ENCODE peak calls at places on chromosome X, in seven cellular contexts. J is ascending aorta, F is GM12865, R is glutamatergic neuron, I is H9, B is mammary epithelial cell, C is MCF 10A. V is an unnamed sample.

GRCh38 chrX:103789004-103789403 is 12.4 kb downstream of the PLP1 start:
- DNase-seq in I (no peak), B (no peak), F (no peak), J (no peak), C (no peak), R (no peak), V (no peak)

GRCh38 chrX:56429581-56429980 is 133.8 kb upstream of the UBQLN2 start:
- DNase-seq in B (no peak), J (no peak), R (no peak), F (no peak), I (peak), C (no peak), V (no peak)

GRCh38 chrX:123422875-123423274 is 238.8 kb downstream of the GRIA3 start:
- DNase-seq in F (peak), I (no peak), R (peak), C (peak), B (peak), J (no peak), V (no peak)

GRCh38 chrX:386239-386767 is 404 bp downstream of the PPP2R3B start:
- DNase-seq in I (no peak), J (no peak), B (no peak), F (peak), C (no peak), R (peak), V (no peak)

GRCh38 chrX:19593684-19594083 is 78.4 kb upstream of the MAP3K15 start:
- DNase-seq in J (no peak), B (no peak), R (no peak), F (peak), I (no peak), C (peak), V (no peak)

GRCh38 chrX:6266041-6266440 is 37.4 kb upstream of the NLGN4X start:
- DNase-seq in C (no peak), F (no peak), I (no peak), J (no peak), B (no peak), R (no peak), V (no peak)

GRCh38 chrX:104566921-104567501 is 1.0 kb downstream of the IL1RAPL2 start:
- DNase-seq in C (no peak), F (no peak), I (peak), B (peak), J (no peak), R (no peak), V (no peak)

GRCh38 chrX:71439420-71439819 is 73.3 kb downstream of the TAF1 start:
- DNase-seq in R (no peak), J (no peak), B (no peak), C (no peak), F (no peak), I (no peak), V (no peak)

GRCh38 chrX:13253223-13253622 is 66.6 kb downstream of the ATXN3L start:
- DNase-seq in F (peak), I (no peak), J (no peak), R (no peak), C (no peak), B (no peak), V (no peak)

GRCh38 chrX:36867143-36867542 is 141.0 kb upstream of the FAM47C start:
- DNase-seq in C (peak), B (peak), J (no peak), I (no peak), F (peak), R (no peak), V (no peak)

GRCh38 chrX:31658360-31658759 is 586.5 kb upstream of the FTHL17 start:
- DNase-seq in J (no peak), R (no peak), C (peak), F (peak), B (no peak), I (no peak), V (no peak)

GRCh38 chrX:140949231-140949630 is 53.2 kb upstream of the SPANXB1 start:
- DNase-seq in R (no peak), F (no peak), I (no peak), C (peak), B (no peak), J (no peak), V (no peak)

GRCh38 chrX:16433021-16433420 is 216.9 kb upstream of the S100G start:
- DNase-seq in B (no peak), C (no peak), I (no peak), R (no peak), J (no peak), F (no peak), V (no peak)

GRCh38 chrX:130877892-130878321 is 25.1 kb downstream of the ENOX2 start:
- DNase-seq in F (no peak), B (no peak), C (no peak), R (no peak), J (no peak), I (no peak), V (no peak)

GRCh38 chrX:140477987-140478386 is 26.9 kb downstream of the SOX3 start:
- DNase-seq in J (no peak), C (no peak), B (no peak), R (no peak), F (no peak), I (peak), V (no peak)

GRCh38 chrX:13001961-13002671 is 27.2 kb downstream of the TMSB4X start:
- DNase-seq in B (peak), F (no peak), J (no peak), R (no peak), C (peak), I (no peak), V (peak)

GRCh38 chrX:122579521-122579920 is 604.6 kb upstream of the GRIA3 start:
- DNase-seq in R (no peak), B (peak), I (no peak), F (no peak), J (no peak), C (no peak), V (no peak)

GRCh38 chrX:7132335-7133035 is 15.0 kb upstream of the STS start:
- DNase-seq in F (peak), J (no peak), I (peak), R (peak), B (peak), C (peak), V (no peak)

GRCh38 chrX:103629295-103630170 is 758 bp downstream of the TCEAL1 start:
- DNase-seq in R (peak), I (peak), J (peak), C (peak), B (peak), F (peak), V (no peak)

GRCh38 chrX:19332983-19333382 is 10.7 kb upstream of the PDHA1 start:
- DNase-seq in R (no peak), I (peak), F (no peak), J (no peak), B (no peak), C (no peak), V (no peak)

GRCh38 chrX:74277320-74277719 is 26.7 kb upstream of the ZCCHC13 start:
- DNase-seq in J (no peak), C (no peak), B (no peak), R (no peak), I (no peak), F (no peak), V (no peak)

GRCh38 chrX:68784816-68785215 is 44.0 kb upstream of the EFNB1 start:
- DNase-seq in C (no peak), I (no peak), R (no peak), B (no peak), F (no peak), J (no peak), V (no peak)

GRCh38 chrX:154136627-154137161 is 7.3 kb upstream of the OPN1LW start:
- DNase-seq in C (peak), I (peak), J (peak), B (peak), F (peak), R (peak), V (peak)

GRCh38 chrX:22134681-22135080 is 102.6 kb downstream of the PHEX start:
- DNase-seq in B (peak), I (no peak), J (no peak), R (no peak), F (no peak), C (peak), V (no peak)

GRCh38 chrX:82333575-82333974 is 1131.7 kb downstream of the SH3BGRL start:
- DNase-seq in J (no peak), F (no peak), I (no peak), C (no peak), B (no peak), R (no peak), V (no peak)

GRCh38 chrX:143664302-143664701 is 28.4 kb upstream of the SLITRK4 start:
- DNase-seq in R (no peak), I (no peak), B (no peak), J (no peak), F (peak), C (peak), V (no peak)

GRCh38 chrX:15939737-15940136 is 85.1 kb upstream of the AP1S2 start:
- DNase-seq in I (no peak), R (no peak), B (no peak), J (no peak), F (peak), C (no peak), V (no peak)

GRCh38 chrX:48648299-48648698 is 35.3 kb upstream of the WAS start:
- DNase-seq in C (peak), F (peak), B (no peak), J (peak), I (peak), R (peak), V (no peak)
- TF ChIP-seq CTCF in C (no peak), F (peak), B (peak), J (no peak), I (peak), R (no peak), V (peak)

DNA sequence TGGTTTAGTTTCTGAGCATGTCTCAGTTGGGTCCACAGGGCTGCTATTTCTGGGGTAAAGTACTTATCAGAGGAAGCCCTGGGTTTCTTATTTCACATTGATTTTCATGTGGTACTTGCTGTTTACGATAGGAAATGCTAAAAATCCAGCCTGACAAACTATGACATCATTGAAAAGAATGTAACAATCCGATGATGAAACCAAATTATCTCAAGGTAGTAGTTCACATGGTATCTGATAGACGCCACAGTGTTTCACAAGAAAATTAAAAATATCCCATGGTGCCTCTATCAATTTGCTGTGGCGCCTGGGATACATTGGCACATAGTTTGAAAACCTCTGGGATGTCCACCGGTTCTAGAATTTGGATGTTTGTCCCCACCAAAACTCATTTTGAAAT is 418.9 kb upstream of the RPS6KA3 start:
- DNase-seq in C (no peak), J (no peak), I (no peak), F (no peak), R (no peak), B (no peak), V (no peak)
- TF ChIP-seq CTCF in C (no peak), J (no peak), I (no peak), F (no peak), R (no peak), B (no peak), V (no peak)

GRCh38 chrX:92209936-92210335 is 430.8 kb downstream of the PCDH11X start:
- DNase-seq in F (no peak), R (no peak), B (no peak), J (no peak), C (no peak), I (peak), V (no peak)

GRCh38 chrX:92213781-92214180 is 434.6 kb downstream of the PCDH11X start:
- DNase-seq in C (peak), B (peak), J (no peak), I (no peak), F (no peak), R (no peak), V (no peak)
- TF ChIP-seq CTCF in C (no peak), B (no peak), J (no peak), I (no peak), F (no peak), R (no peak), V (no peak)

GRCh38 chrX:148942754-148943153 is 442.3 kb downstream of the AFF2 start:
- DNase-seq in I (no peak), F (no peak), B (no peak), J (no peak), C (no peak), R (no peak), V (no peak)

GRCh38 chrX:148947399-148948025 is 447.1 kb downstream of the AFF2 start:
- DNase-seq in R (no peak), C (no peak), I (no peak), J (no peak), B (peak), F (no peak), V (no peak)
- TF ChIP-seq CTCF in R (no peak), C (no peak), I (no peak), J (no peak), B (peak), F (no peak), V (no peak)

GRCh38 chrX:41802958-41803357 is 79.0 kb downstream of the GPR82 start:
- DNase-seq in R (no peak), I (peak), B (no peak), J (no peak), F (no peak), C (no peak), V (no peak)
- TF ChIP-seq CTCF in R (no peak), I (peak), B (no peak), J (no peak), F (no peak), C (no peak), V (no peak)

DNA sequence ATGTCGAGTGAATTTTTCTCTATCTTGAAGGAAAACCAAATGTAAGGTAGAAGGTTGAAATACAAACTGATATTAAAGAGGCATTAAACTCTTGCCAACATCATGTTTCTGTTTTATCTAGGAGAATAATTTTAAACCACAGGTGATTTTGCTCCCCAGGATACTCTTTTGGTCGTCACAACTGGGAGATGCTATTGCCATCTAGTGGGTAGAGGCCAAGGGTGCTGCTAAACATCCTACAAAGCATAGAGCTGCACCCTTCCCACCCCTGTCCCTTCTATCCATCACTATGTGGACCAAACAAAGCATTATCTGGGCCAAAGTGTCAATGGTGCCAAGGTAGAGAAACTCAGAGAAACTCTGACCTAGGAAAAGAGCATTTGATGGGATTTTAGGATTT is 154.6 kb upstream of the MAGEB2 start:
- DNase-seq in B (peak), C (peak), I (no peak), R (no peak), F (peak), J (no peak), V (no peak)
- TF ChIP-seq CTCF in B (peak), C (peak), I (peak), R (no peak), F (peak), J (no peak), V (no peak)

DNA sequence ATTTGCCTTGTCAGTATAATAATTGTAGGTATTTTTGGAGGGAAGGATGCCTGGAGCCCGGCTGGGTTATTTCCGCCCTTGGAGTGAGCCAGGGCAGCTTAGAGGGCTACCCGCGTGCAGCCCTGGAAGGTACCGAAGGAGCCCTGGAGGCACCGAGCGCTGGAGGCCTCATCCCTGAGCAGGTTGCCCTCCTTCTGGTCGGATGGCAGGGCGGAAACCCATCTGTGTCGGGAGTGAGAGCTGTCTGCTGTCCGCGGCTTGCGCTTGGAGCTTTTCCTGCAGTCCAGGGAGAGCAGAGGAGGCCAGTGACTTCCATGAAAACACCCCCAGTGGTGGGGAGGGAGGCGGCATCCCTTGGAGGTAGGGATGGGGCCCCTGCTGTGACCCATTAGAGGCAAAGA is 122.1 kb downstream of the TBL1X start:
- DNase-seq in I (peak), J (peak), F (no peak), R (peak), B (no peak), C (no peak), V (no peak)
- TF ChIP-seq CTCF in I (no peak), J (no peak), F (no peak), R (no peak), B (no peak), C (no peak), V (no peak)

GRCh38 chrX:40524423-40524822 is 56.3 kb upstream of the ATP6AP2 start:
- DNase-seq in R (no peak), F (no peak), J (no peak), B (no peak), C (no peak), I (no peak), V (no peak)
- TF ChIP-seq CTCF in R (no peak), F (no peak), J (no peak), B (peak), C (no peak), I (no peak), V (no peak)

DNA sequence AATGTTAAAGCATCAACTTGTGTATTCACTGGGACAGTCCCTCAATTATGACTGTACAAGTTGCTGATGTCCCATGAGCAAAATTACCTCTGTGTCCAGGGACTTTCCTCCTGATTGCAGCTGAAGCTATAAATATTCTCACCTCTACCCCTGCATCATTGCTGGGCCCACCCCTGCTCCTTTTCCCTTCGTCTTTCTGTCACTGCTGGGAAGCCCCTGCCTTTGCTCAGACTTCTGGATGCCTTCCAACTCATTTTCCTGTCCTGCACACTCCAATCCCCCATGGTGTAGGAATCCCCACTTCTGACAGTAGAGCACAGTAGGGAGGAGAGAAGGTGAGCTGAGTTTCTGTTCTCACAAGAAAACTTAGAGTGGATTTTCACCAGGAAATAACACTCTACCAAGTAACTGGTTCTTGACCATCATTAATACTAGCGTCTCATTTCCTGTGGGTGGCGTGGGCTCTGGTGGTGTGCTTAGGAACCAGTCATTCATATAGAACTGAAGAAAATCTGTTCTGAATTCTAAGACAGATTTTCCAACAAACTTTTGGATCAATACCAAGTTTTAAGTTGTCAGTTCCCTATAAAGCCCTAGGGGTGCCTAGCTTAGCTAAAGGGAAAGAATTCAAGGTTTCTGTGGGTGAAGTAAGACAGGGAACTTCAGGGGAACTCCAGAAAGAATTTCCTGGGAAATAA is 136.2 kb upstream of the MED14 start:
- DNase-seq in J (no peak), R (no peak), C (peak), B (peak), F (peak), I (no peak), V (no peak)
- TF ChIP-seq CTCF in J (no peak), R (no peak), C (no peak), B (no peak), F (no peak), I (no peak), V (no peak)

DNA sequence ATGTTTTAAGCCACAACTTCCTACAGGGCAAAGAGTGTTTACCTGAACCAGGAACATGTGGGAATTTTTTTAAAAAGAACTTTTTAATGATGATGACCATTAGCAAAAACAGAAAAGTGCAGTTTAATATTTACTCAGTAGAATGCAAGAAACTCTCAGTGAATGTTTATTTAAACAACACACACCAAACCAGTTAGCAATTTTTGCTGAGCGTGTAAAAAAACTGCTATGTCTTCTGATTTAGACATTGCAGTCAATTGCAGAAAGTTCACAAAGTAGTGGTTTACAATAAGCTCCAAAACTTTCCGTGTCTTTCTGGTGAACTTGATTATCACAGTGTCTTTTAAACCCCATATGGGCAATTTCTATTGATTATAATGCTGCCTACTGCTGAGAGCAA is 273.7 kb upstream of the DIAPH2 start:
- DNase-seq in C (no peak), I (no peak), R (no peak), F (no peak), J (no peak), B (no peak), V (no peak)
- TF ChIP-seq CTCF in C (no peak), I (no peak), R (no peak), F (no peak), J (no peak), B (no peak), V (no peak)